ENCODE peak calls at places on chromosomes 6 and 20, in seven cellular contexts. O is SK-N-SH, J is HCT116, C is K562, M is HepG2, Y is H1, E is GM12878. H is an unnamed sample.
A peak's percentile ranks its signal among the peaks of the same experiment; 100 is the strongest.

GRCh38 chr6:112983741-112984221 is 636.7 kb downstream of the RFPL4B start:
- DNase-seq in O (no peak), J (no peak), C (no peak), M (no peak), Y (no peak), E (no peak), H (no peak)

GRCh38 chr6:12105271-12105670 is 93.2 kb downstream of the HIVEP1 start:
- DNase-seq in O (no peak), J (no peak), C (no peak), M (no peak), Y (no peak), E (no peak), H (no peak)

GRCh38 chr20:52972965-52973819 is 1.0 kb downstream of the TSHZ2 start:
- DNase-seq in O (peak; percentile 78), J (no peak), C (no peak), M (no peak), Y (no peak), E (no peak), H (no peak)

GRCh38 chr6:153872946-153873345 is 166.1 kb upstream of the OPRM1 start:
- DNase-seq in O (no peak), J (no peak), C (no peak), M (no peak), Y (no peak), E (no peak), H (no peak)

GRCh38 chr6:9295641-9296040 is 860.3 kb upstream of the SLC35B3 start:
- DNase-seq in O (no peak), J (no peak), C (no peak), M (no peak), Y (no peak), E (no peak), H (no peak)

GRCh38 chr6:21800948-21801438 is 207.4 kb downstream of the SOX4 start:
- DNase-seq in O (no peak), J (no peak), C (no peak), M (peak; percentile 39), Y (no peak), E (no peak), H (no peak)

GRCh38 chr6:38153076-38153475 is 333.5 kb downstream of the ZFAND3 start:
- DNase-seq in O (no peak), J (no peak), C (no peak), M (no peak), Y (no peak), E (no peak), H (no peak)

GRCh38 chr6:17530321-17530835 is 69.7 kb upstream of the FAM8A1 start:
- DNase-seq in O (no peak), J (no peak), C (no peak), M (no peak), Y (no peak), E (no peak), H (no peak)

GRCh38 chr20:49349678-49350077 is 71.8 kb upstream of the ZNFX1 start:
- DNase-seq in O (no peak), J (no peak), C (no peak), M (no peak), Y (no peak), E (no peak), H (no peak)

GRCh38 chr6:90343581-90343980 is 46.9 kb upstream of the BACH2 start:
- DNase-seq in O (peak; percentile 20), J (peak; percentile 10), C (no peak), M (no peak), Y (no peak), E (no peak), H (no peak)

GRCh38 chr20:48852609-48853008 is 24.8 kb upstream of the PREX1 start:
- DNase-seq in O (no peak), J (no peak), C (no peak), M (no peak), Y (no peak), E (no peak), H (no peak)

GRCh38 chr6:138416201-138416600 is 12.2 kb downstream of the HEBP2 start:
- DNase-seq in O (no peak), J (no peak), C (no peak), M (no peak), Y (no peak), E (no peak), H (no peak)

GRCh38 chr6:82408952-82409421 is 45.4 kb downstream of the TPBG start:
- DNase-seq in O (no peak), J (no peak), C (no peak), M (no peak), Y (no peak), E (no peak), H (no peak)

GRCh38 chr20:12171927-12172581 is 254.4 kb downstream of the BTBD3 start:
- DNase-seq in O (no peak), J (no peak), C (no peak), M (no peak), Y (no peak), E (no peak), H (no peak)

GRCh38 chr6:126614642-126615504 is 275.0 kb downstream of the CENPW start:
- DNase-seq in O (no peak), J (no peak), C (no peak), M (peak; percentile 44), Y (no peak), E (no peak), H (no peak)

GRCh38 chr20:2907519-2907918 is 34.2 kb downstream of the PTPRA start:
- DNase-seq in O (no peak), J (no peak), C (no peak), M (no peak), Y (no peak), E (no peak), H (no peak)

GRCh38 chr20:13644010-13644409 is 5.3 kb upstream of the TASP1 start:
- DNase-seq in O (no peak), J (no peak), C (no peak), M (no peak), Y (no peak), E (no peak), H (no peak)

GRCh38 chr6:113128020-113128419 is 729.1 kb upstream of the MARCKS start:
- DNase-seq in O (no peak), J (no peak), C (no peak), M (no peak), Y (no peak), E (no peak), H (no peak)

GRCh38 chr6:38182426-38182825 is 362.9 kb downstream of the ZFAND3 start:
- DNase-seq in O (no peak), J (no peak), C (no peak), M (no peak), Y (no peak), E (no peak), H (no peak)

DNA sequence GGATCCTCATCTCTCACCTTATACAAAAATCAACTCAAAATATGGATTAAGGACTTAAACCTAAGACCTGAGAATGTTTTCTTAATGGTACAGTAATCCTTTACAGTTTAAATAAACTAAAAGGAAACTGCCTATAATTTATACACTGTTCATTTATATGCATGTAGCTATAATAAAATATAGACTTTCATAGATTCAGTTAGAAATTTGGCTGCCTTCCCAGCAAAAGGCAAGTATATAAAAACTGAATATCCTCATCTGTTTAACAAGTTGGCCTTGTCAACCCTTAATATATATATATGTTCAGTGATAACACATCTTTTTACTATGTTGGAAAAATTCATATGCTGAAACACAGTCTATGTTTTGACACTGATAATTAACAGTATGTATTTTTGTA is 123.0 kb downstream of the GRIK2 start:
- DNase-seq in O (no peak), J (no peak), C (no peak), M (no peak), Y (no peak), E (no peak), H (no peak)
- TF ChIP-seq JUND in O (no peak), J (no peak), C (no peak), M (no peak), Y (no peak), E (no peak), H (no peak)

GRCh38 chr6:97925504-97925903 is 642.5 kb upstream of the MMS22L start:
- DNase-seq in O (no peak), J (no peak), C (no peak), M (no peak), Y (no peak), E (no peak), H (peak; percentile 46)
- TF ChIP-seq JUND in O (no peak), J (no peak), C (no peak), M (no peak), Y (no peak), E (no peak), H (no peak)

GRCh38 chr6:34243131-34243771 is 5.6 kb downstream of the SMIM29 start:
- DNase-seq in O (no peak), J (no peak), C (peak; percentile 8), M (no peak), Y (no peak), E (no peak), H (no peak)
- TF ChIP-seq JUND in O (peak; percentile 72), J (no peak), C (peak; percentile 27), M (no peak), Y (no peak), E (no peak), H (no peak)

GRCh38 chr20:47678130-47678453 is 107.2 kb downstream of the SULF2 start:
- DNase-seq in O (no peak), J (no peak), C (no peak), M (no peak), Y (no peak), E (no peak), H (no peak)
- TF ChIP-seq JUND in O (no peak), J (no peak), C (no peak), M (no peak), Y (no peak), E (no peak), H (no peak)

GRCh38 chr6:2353412-2354137 is 108.2 kb upstream of the GMDS start:
- DNase-seq in O (peak; percentile 58), J (peak; percentile 48), C (peak; percentile 56), M (peak; percentile 79), Y (peak; percentile 10), E (peak; percentile 8), H (peak; percentile 43)
- TF ChIP-seq JUND in O (no peak), J (no peak), C (no peak), M (no peak), Y (no peak), E (no peak), H (no peak)

GRCh38 chr6:89032599-89032998 is 48.0 kb upstream of the PNRC1 start:
- DNase-seq in O (no peak), J (no peak), C (no peak), M (no peak), Y (no peak), E (no peak), H (no peak)
- TF ChIP-seq JUND in O (no peak), J (no peak), C (no peak), M (no peak), Y (no peak), E (no peak), H (no peak)

GRCh38 chr20:10659651-10660601 is 13.9 kb downstream of the JAG1 start:
- DNase-seq in O (no peak), J (no peak), C (no peak), M (peak; percentile 48), Y (no peak), E (no peak), H (no peak)
- TF ChIP-seq JUND in O (no peak), J (no peak), C (no peak), M (no peak), Y (no peak), E (no peak), H (no peak)